ENCODE peak calls at places on chromosomes 2 and 18, in six cellular contexts. N is left ventricle myocardium inferior, U is testis, K is spleen, W is thyroid gland, B is tibial artery. I is an unnamed sample. For H3K9me3, the result is how much of the 10 kb centered on the place peaks cover.

GRCh38 chr2:241469746-241470145 is 38.6 kb downstream of the STK25 start:
- DNase-seq in W (no peak), B (no peak), K (no peak), N (no peak), U (no peak), I (no peak)

GRCh38 chr2:241051578-241052487 is 50.3 kb downstream of the MTERF4 start:
- DNase-seq in N (peak), U (peak), B (no peak), K (peak), W (no peak), I (no peak)

GRCh38 chr2:3305952-3306351 is 71.7 kb downstream of the EIPR1 start:
- DNase-seq in B (no peak), N (no peak), W (no peak), U (no peak), K (peak), I (no peak)

GRCh38 chr2:12183032-12183431 is 436.6 kb downstream of the LPIN1 start:
- DNase-seq in N (no peak), U (no peak), B (no peak), W (no peak), K (no peak), I (no peak)

GRCh38 chr2:20521193-20521592 is 74.3 kb downstream of the RHOB start:
- DNase-seq in W (no peak), B (no peak), K (no peak), N (no peak), U (no peak), I (no peak)

GRCh38 chr18:59769105-59769865 is 72.1 kb upstream of the CCBE1 start:
- DNase-seq in B (no peak), U (no peak), N (no peak), W (no peak), K (no peak), I (no peak)

GRCh38 chr2:199100326-199101110 is 357.2 kb downstream of the SATB2 start:
- DNase-seq in U (no peak), B (no peak), N (no peak), K (no peak), W (no peak), I (no peak)

GRCh38 chr18:56593906-56594305 is 44.5 kb downstream of the TXNL1 start:
- DNase-seq in N (no peak), K (no peak), U (no peak), B (no peak), W (no peak), I (no peak)

GRCh38 chr18:80033181-80034067 is 810 bp upstream of the RBFA start:
- DNase-seq in K (no peak), W (no peak), N (no peak), B (no peak), U (peak), I (no peak)

GRCh38 chr2:232887171-232887850 is 17.2 kb downstream of the SNORC start:
- DNase-seq in N (no peak), K (peak), W (no peak), U (peak), B (peak), I (no peak)

GRCh38 chr2:202113571-202114142 is 40.6 kb downstream of the KIAA2012 start:
- DNase-seq in N (no peak), W (no peak), U (no peak), B (no peak), K (no peak), I (peak)

GRCh38 chr2:31812051-31812798 is 198.6 kb downstream of the MEMO1 start:
- DNase-seq in N (no peak), W (no peak), U (no peak), K (no peak), B (no peak), I (no peak)

GRCh38 chr2:4552099-4552498 is 848.7 kb downstream of the DCDC2C start:
- DNase-seq in U (no peak), B (no peak), K (no peak), N (no peak), W (no peak), I (no peak)

GRCh38 chr2:236173734-236174607 is 5.8 kb upstream of the GBX2 start:
- DNase-seq in U (no peak), W (no peak), N (no peak), B (no peak), K (no peak), I (no peak)

GRCh38 chr2:70143314-70144150 is 47.3 kb downstream of the C2orf42 start:
- DNase-seq in N (no peak), B (peak), W (peak), K (peak), U (peak), I (peak)

GRCh38 chr2:9991829-9992273 is 40.4 kb downstream of the GRHL1 start:
- DNase-seq in N (no peak), W (no peak), U (no peak), B (no peak), K (no peak), I (no peak)

GRCh38 chr2:214156971-214157370 is 253.9 kb upstream of the VWC2L start:
- DNase-seq in W (no peak), B (no peak), K (no peak), N (no peak), U (no peak), I (no peak)
- TF ChIP-seq CTCF in W (no peak), B (no peak), K (no peak), N (no peak), U (no peak), I (no peak)

DNA sequence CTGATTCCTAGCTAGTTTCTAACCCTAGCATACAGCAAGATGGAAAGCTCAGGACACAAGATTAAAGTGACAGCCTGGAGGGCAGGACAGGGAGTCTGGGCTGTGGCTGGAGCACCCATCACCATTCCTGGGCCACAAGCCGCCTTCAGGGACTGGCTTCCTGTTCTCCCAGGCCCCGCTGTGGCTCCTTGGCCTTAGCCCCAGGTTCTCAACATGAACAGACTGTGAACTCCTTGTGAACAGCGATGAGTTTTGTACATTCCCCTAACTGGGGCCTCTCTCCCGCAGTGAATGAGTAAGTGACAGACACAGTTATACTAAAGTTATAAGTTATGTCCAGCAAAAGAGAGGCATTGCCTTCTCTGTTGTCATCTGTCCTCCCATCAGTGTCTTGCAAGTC is 35.9 kb upstream of the SLC14A1 start:
- DNase-seq in N (no peak), W (no peak), K (peak), B (no peak), U (no peak), I (no peak)
- H3K4me3 ChIP-seq in N (no peak), W (no peak), K (peak), B (no peak), U (no peak), I (no peak)

DNA sequence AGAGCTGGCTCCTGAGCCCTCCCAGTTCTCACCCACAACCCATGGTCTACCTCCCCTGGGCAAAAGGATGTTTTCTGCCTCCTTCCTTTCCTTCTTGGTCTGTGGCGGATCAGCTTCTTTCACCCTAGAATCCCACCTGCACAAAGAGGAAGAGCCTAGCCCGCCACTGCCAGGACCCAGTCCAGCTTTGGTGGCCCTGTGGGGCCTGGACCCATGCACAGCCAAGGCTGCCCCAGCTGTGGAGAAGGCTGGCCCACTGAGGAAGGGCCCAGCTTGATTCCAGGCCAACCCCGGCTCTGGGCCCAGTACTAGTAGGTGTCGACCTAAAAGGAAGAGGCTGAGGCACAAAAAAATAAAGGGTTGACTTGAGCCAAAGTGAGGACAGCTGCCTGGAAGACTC is 30.0 kb upstream of the MAL start:
- DNase-seq in K (peak), W (no peak), B (no peak), U (no peak), N (no peak), I (no peak)
- H3K9me3 ChIP-seq in K (under half), W (under half), B (under half), U (under half), N (under half), I (under half)

GRCh38 chr18:66395671-66396218 is 208.1 kb downstream of the CDH19 start:
- DNase-seq in K (peak), N (no peak), U (peak), W (no peak), B (no peak), I (no peak)
- TF ChIP-seq CTCF in K (no peak), N (no peak), U (no peak), W (no peak), B (no peak), I (no peak)

DNA sequence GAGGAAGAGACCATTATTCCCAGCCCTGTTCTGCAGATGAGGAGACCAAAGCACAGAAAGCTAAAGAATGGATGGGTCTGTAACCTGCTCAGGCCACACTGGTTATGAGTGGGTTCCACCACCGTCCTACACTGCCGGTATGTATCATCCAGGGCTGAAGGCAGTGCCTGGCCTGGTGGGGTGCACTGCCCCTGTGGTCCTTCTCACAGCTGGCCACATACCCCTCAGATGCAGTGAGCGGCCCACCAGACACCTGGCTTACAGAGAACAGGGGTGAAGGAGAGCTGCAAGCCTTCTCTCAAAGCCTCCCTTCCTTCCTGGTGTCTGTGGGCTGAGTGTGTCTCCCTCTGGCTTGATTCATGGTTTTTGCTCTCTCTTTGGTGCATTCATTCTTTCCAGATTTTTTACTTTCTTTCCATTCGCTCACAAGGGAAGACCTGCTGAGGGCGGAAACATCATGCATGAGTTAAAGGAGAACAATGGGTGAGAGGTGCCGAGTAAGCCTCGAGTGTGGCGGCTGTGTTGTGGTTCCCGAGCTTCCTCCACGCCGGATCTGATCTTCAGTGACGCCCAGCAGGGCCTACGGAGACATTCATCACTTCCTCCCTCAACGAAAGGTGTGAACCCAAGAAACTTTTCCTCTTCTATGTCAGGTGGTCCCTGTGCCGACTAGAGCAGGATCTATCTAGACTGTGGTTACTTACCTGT is 62.1 kb upstream of the REL start:
- DNase-seq in N (no peak), K (peak), W (no peak), U (no peak), B (no peak), I (no peak)
- H3K4me3 ChIP-seq in N (no peak), K (no peak), W (no peak), U (no peak), B (no peak), I (no peak)

GRCh38 chr2:223475901-223476300 is 126.3 kb downstream of the SCG2 start:
- DNase-seq in B (no peak), K (no peak), U (no peak), N (no peak), W (no peak), I (no peak)
- H3K9me3 ChIP-seq in B (under half), K (under half), U (under half), N (under half), W (under half), I (under half)

DNA sequence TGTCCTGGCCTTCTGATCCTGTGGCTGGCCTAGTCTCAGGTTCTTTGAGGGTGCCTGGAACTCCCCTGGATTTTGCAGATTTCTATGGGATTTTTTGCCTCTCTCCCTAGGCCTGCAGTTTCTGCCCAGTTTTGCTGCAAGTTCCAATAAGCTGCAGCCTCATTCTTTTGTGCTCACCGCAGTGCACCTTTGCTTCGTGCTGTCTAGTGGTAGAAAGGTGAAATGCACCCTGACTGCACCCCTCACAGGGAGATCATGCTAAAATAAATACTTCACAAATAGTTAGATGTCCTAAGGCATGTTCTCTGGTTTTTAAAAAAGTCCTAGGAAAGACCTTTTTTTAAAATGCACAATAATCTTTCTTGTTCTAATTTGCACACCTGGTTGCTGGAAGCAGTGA is 72.5 kb downstream of the GNAL start:
- DNase-seq in K (no peak), U (no peak), N (no peak), B (no peak), W (no peak), I (no peak)
- TF ChIP-seq CTCF in K (no peak), U (peak), N (peak), B (no peak), W (no peak), I (peak)